ENCODE peak calls at places on chromosomes 12 and 14, in six cellular contexts. N is ELF-1; Q is activated naive CD4-positive, alpha-beta T cell treated with Interleukin-2 at 50 U/mL for 16 hours; T is head of caudate nucleus; P is fibroblast of lung; D is tibial artery. R is an unnamed sample.

GRCh38 chr14:96816281-96816680 is 19.1 kb downstream of the VRK1 start:
- DNase-seq in D (no peak), N (no peak), P (no peak), Q (no peak), T (no peak), R (no peak)

GRCh38 chr14:96268426-96269358 is 12.7 kb downstream of the BDKRB1 start:
- DNase-seq in N (peak; percentile 62), D (peak; percentile 45), T (no peak), Q (no peak), P (peak; percentile 96), R (no peak)

GRCh38 chr12:6632026-6632978 is 3.5 kb downstream of the LPAR5 start:
- DNase-seq in Q (peak; percentile 50), D (no peak), T (no peak), P (no peak), N (peak; percentile 65), R (peak; percentile 62)

GRCh38 chr12:132094269-132094891 is 49.7 kb downstream of the DDX51 start:
- DNase-seq in P (no peak), N (no peak), T (no peak), D (no peak), Q (no peak), R (no peak)

GRCh38 chr12:99390707-99391106 is 256.8 kb upstream of the GARIN6 start:
- DNase-seq in N (peak; percentile 58), P (no peak), T (no peak), D (no peak), Q (no peak), R (no peak)

GRCh38 chr12:66050283-66050576 is 80.3 kb downstream of the LLPH start:
- DNase-seq in P (no peak), T (no peak), N (no peak), D (no peak), Q (no peak), R (no peak)

GRCh38 chr14:64438181-64438839 is 27.0 kb upstream of the AKAP5 start:
- DNase-seq in Q (no peak), T (no peak), D (no peak), N (no peak), P (peak; percentile 76), R (no peak)

GRCh38 chr14:74042296-74042695 is 23.1 kb downstream of the BBOF1 start:
- DNase-seq in P (no peak), D (no peak), N (no peak), T (no peak), Q (no peak), R (no peak)

GRCh38 chr14:81269100-81269978 is 48.6 kb upstream of the GTF2A1 start:
- DNase-seq in P (peak; percentile 78), T (no peak), D (no peak), Q (no peak), N (peak; percentile 69), R (peak; percentile 55)

GRCh38 chr12:56787498-56787897 is 24.4 kb downstream of the HSD17B6 start:
- DNase-seq in P (no peak), T (no peak), D (no peak), Q (no peak), N (no peak), R (no peak)

GRCh38 chr14:102951034-102951433 is 28.6 kb downstream of the AMN start:
- DNase-seq in P (no peak), D (no peak), N (no peak), Q (no peak), T (peak; percentile 81), R (no peak)

GRCh38 chr14:103123128-103123633 is at the start of gene TNFAIP2:
- DNase-seq in Q (no peak), T (no peak), P (no peak), N (no peak), D (no peak), R (no peak)

GRCh38 chr12:113633678-113634332 is 162.1 kb upstream of the LHX5 start:
- DNase-seq in T (no peak), N (no peak), Q (no peak), P (no peak), D (no peak), R (no peak)

GRCh38 chr14:68695871-68696665 is 96.8 kb downstream of the ZFP36L1 start:
- DNase-seq in Q (no peak), N (no peak), P (no peak), T (no peak), D (peak; percentile 20), R (no peak)